ENCODE peak calls at places on chromosomes 3 and 15, in four cellular contexts. I is fibroblast of lung, T is right atrium auricular region, A is body of pancreas. Q is an unnamed sample.

GRCh38 chr15:53522878-53523455 is 236.5 kb downstream of the WDR72 start:
- DNase-seq in I (no peak), T (no peak), A (peak), Q (no peak)

GRCh38 chr15:65906396-65906795 is 37.1 kb downstream of the RAB11A start:
- DNase-seq in I (no peak), T (no peak), A (no peak), Q (no peak)

GRCh38 chr3:98445949-98446406 is 17.0 kb upstream of the OR5K1 start:
- DNase-seq in I (no peak), T (no peak), A (no peak), Q (no peak)

GRCh38 chr3:16936233-16936632 is 51.5 kb downstream of the PLCL2 start:
- DNase-seq in I (no peak), T (no peak), A (peak), Q (no peak)

GRCh38 chr15:89087066-89087829 is 1.0 kb upstream of the ABHD2 start:
- DNase-seq in I (no peak), T (no peak), A (no peak), Q (no peak)

GRCh38 chr3:102529452-102529851 is 94.6 kb downstream of the ZPLD1 start:
- DNase-seq in I (peak), T (no peak), A (peak), Q (no peak)

GRCh38 chr15:25534293-25534692 is 95.5 kb upstream of the UBE3A start:
- DNase-seq in I (no peak), T (no peak), A (no peak), Q (no peak)

GRCh38 chr15:52164631-52165265 is 26.4 kb downstream of the GNB5 start:
- DNase-seq in I (no peak), T (no peak), A (no peak), Q (no peak)

GRCh38 chr15:101337976-101338375 is 42.9 kb upstream of the SNRPA1 start:
- DNase-seq in I (no peak), T (no peak), A (no peak), Q (no peak)

GRCh38 chr3:46672349-46672695 is 21.2 kb downstream of the ALS2CL start:
- DNase-seq in I (no peak), T (no peak), A (peak), Q (no peak)

GRCh38 chr3:73259841-73260240 is 198.4 kb downstream of the EBLN2 start:
- DNase-seq in I (peak), T (no peak), A (no peak), Q (no peak)

GRCh38 chr15:85094685-85095084 is 113.0 kb downstream of the PDE8A start:
- DNase-seq in I (peak), T (no peak), A (no peak), Q (peak)

GRCh38 chr3:157274644-157275137 is 114.7 kb upstream of the CCNL1 start:
- DNase-seq in I (no peak), T (no peak), A (no peak), Q (no peak)

GRCh38 chr3:13166243-13167063 is 93.2 kb upstream of the IQSEC1 start:
- DNase-seq in I (no peak), T (no peak), A (no peak), Q (no peak)

GRCh38 chr15:59138243-59138642 is 33.3 kb downstream of the CCNB2 start:
- DNase-seq in I (peak), T (no peak), A (peak), Q (no peak)

GRCh38 chr3:50738252-50738598 is 63.5 kb downstream of the DOCK3 start:
- DNase-seq in I (no peak), T (no peak), A (no peak), Q (no peak)

GRCh38 chr15:84755736-84756527 is 7.5 kb downstream of the ZNF592 start:
- DNase-seq in I (no peak), T (no peak), A (no peak), Q (no peak)

GRCh38 chr3:109369510-109369909 is 32.2 kb upstream of the DPPA4 start:
- DNase-seq in I (no peak), T (no peak), A (no peak), Q (no peak)

GRCh38 chr3:123375014-123375940 is 73.6 kb downstream of the ADCY5 start:
- DNase-seq in I (no peak), T (no peak), A (no peak), Q (no peak)

GRCh38 chr15:60744826-60745225 is 265.9 kb upstream of the ICE2 start:
- DNase-seq in I (no peak), T (peak), A (no peak), Q (no peak)

GRCh38 chr3:12822725-12823373 is 18.5 kb downstream of the RPL32 start:
- DNase-seq in I (no peak), T (no peak), A (no peak), Q (no peak)

GRCh38 chr3:153369561-153370374 is 207.7 kb downstream of the RAP2B start:
- DNase-seq in I (no peak), T (no peak), A (no peak), Q (no peak)

GRCh38 chr15:31306426-31307269 is 20.0 kb upstream of the KLF13 start:
- DNase-seq in I (peak), T (peak), A (no peak), Q (no peak)

GRCh38 chr3:194042947-194043346 is 93.0 kb upstream of the HES1 start:
- DNase-seq in I (peak), T (no peak), A (no peak), Q (peak)

GRCh38 chr3:118792191-118792590 is 242.5 kb downstream of the IGSF11 start:
- DNase-seq in I (no peak), T (no peak), A (no peak), Q (no peak)

GRCh38 chr15:89874926-89875564 is 18.7 kb downstream of the AP3S2 start:
- DNase-seq in I (peak), T (peak), A (peak), Q (peak)

GRCh38 chr3:123096701-123097100 is 29.9 kb downstream of the PDIA5 start:
- DNase-seq in I (peak), T (peak), A (peak), Q (peak)

GRCh38 chr3:114644372-114644771 is 350.5 kb downstream of the TIGIT start:
- DNase-seq in I (peak), T (no peak), A (no peak), Q (no peak)

GRCh38 chr15:94047566-94047965 is 183.8 kb upstream of the MCTP2 start:
- DNase-seq in I (no peak), T (no peak), A (no peak), Q (no peak)

GRCh38 chr3:8052599-8053185 is 448.9 kb upstream of the LMCD1 start:
- DNase-seq in I (peak), T (no peak), A (peak), Q (no peak)

GRCh38 chr3:59480486-59480995 is 430.7 kb upstream of the CFAP20DC start:
- DNase-seq in I (peak), T (no peak), A (peak), Q (peak)

GRCh38 chr3:104388624-104389023 is 978.1 kb upstream of the ALCAM start:
- DNase-seq in I (peak), T (no peak), A (no peak), Q (no peak)

GRCh38 chr3:148861277-148861869 is 3.7 kb upstream of the CPA3 start:
- DNase-seq in I (peak), T (no peak), A (no peak), Q (no peak)

GRCh38 chr3:21163961-21164360 is 587.0 kb downstream of the ZNF385D start:
- DNase-seq in I (no peak), T (no peak), A (no peak), Q (no peak)

GRCh38 chr15:100495861-100496260 is 32.9 kb downstream of the CERS3 start:
- DNase-seq in I (no peak), T (no peak), A (no peak), Q (no peak)

GRCh38 chr3:155370198-155370597 is 76.7 kb upstream of the STRIT1 start:
- DNase-seq in I (no peak), T (peak), A (no peak), Q (no peak)

GRCh38 chr15:27538325-27538724 is 560.8 kb downstream of the OCA2 start:
- DNase-seq in I (no peak), T (no peak), A (no peak), Q (no peak)

GRCh38 chr15:88664151-88664778 is 25.4 kb downstream of the ISG20 start:
- DNase-seq in I (no peak), T (peak), A (no peak), Q (no peak)

GRCh38 chr3:20047341-20047779 is 7.1 kb downstream of the KAT2B start:
- DNase-seq in I (no peak), T (no peak), A (no peak), Q (no peak)

GRCh38 chr3:65953301-65953812 is 85.4 kb downstream of the MAGI1 start:
- DNase-seq in I (peak), T (peak), A (peak), Q (no peak)
- H3K4me3 ChIP-seq in I (no peak), T (no peak), A (no peak), Q (no peak)

GRCh38 chr3:62955126-62955525 is 79.9 kb upstream of the CADPS start:
- DNase-seq in I (no peak), T (no peak), A (no peak), Q (no peak)

GRCh38 chr3:62951037-62951613 is 75.9 kb upstream of the CADPS start:
- DNase-seq in I (no peak), T (no peak), A (no peak), Q (no peak)

GRCh38 chr3:62954579-62954978 is 79.4 kb upstream of the CADPS start:
- DNase-seq in I (peak), T (no peak), A (peak), Q (no peak)

GRCh38 chr3:62950227-62950626 is 75.0 kb upstream of the CADPS start:
- DNase-seq in I (no peak), T (no peak), A (no peak), Q (no peak)
- H3K4me3 ChIP-seq in I (no peak), T (no peak), A (no peak), Q (no peak)

DNA sequence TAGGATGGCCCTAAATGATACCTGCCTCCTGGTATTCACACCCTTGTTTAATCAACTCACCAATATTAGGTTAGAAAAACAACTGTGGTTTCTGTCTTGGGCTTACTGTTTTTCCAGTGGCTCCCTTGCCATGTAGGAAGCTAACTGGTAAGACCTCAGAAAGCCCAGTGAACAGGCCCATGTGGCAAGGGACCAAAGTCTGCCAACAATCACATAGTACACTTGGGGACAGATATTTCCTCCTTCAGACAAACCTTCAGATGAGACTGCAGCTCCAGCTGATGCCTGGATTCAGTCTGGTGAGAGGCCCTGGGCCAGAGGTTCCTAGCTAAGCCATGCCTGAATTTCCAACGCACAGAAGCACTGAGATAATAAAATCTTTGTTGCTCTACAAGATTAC is 96.1 kb downstream of the GSK3B start:
- DNase-seq in I (no peak), T (no peak), A (no peak), Q (no peak)
- H3K4me3 ChIP-seq in I (no peak), T (no peak), A (no peak), Q (no peak)

GRCh38 chr3:297585-297984 is 101.0 kb downstream of the CHL1 start:
- DNase-seq in I (no peak), T (no peak), A (no peak), Q (no peak)
- H3K4me3 ChIP-seq in I (no peak), T (no peak), A (no peak), Q (no peak)

DNA sequence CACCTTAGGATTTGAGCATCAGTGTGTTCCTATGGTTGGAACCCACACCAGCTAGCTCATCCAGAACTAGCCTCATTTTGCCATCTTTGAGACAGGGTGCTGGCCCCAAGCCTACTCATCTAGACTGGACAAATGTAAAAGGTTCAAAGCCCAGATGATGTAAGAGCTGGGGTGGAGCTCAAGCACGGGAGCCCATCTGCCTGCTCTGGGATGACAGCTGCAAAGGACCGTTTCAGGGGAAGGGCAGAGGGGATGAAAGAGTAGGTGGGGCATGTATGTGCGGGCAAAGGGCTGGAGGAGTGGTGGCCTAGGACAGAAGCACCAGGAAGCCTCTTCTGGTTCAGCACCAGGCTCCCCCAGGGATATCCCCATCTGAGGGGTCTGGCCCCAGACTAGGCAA is 15.8 kb downstream of the CLK3 start:
- DNase-seq in I (no peak), T (no peak), A (no peak), Q (no peak)
- H3K4me3 ChIP-seq in I (no peak), T (no peak), A (no peak), Q (no peak)

DNA sequence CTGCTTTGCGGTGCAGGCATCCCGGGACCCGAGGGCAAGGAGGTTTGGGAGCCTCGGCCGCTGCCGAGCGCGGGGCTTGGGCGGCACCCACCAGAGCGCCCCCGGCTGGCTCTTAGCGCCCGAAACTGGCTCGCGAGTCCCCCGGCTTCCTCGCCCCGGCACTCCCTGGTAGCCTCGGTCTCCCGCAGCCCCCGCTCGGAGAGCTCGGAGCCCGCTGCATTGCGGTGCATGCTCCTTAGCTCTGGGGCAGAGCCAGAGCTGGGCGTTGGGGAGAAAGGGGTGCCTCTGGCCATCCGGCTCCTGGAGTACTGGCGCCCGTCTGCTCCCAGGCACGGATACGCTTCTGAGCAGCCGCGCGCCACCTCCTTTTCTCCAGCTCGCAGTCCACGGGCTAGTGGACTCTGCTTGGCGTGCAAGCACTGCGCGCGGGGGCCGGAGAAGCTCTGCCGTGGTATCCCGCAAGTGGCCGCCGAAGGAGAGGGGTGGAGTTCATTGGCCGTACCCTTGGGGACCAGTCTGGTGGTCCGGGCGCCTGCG is 784 bp downstream of the EPHB1 start:
- DNase-seq in I (peak), T (no peak), A (no peak), Q (no peak)
- H3K4me3 ChIP-seq in I (peak), T (peak), A (peak), Q (peak)

GRCh38 chr3:53311882-53312281 is 35.5 kb downstream of the DCP1A start:
- DNase-seq in I (no peak), T (no peak), A (no peak), Q (no peak)

GRCh38 chr3:53318522-53318921 is 28.8 kb downstream of the DCP1A start:
- DNase-seq in I (peak), T (no peak), A (no peak), Q (peak)

DNA sequence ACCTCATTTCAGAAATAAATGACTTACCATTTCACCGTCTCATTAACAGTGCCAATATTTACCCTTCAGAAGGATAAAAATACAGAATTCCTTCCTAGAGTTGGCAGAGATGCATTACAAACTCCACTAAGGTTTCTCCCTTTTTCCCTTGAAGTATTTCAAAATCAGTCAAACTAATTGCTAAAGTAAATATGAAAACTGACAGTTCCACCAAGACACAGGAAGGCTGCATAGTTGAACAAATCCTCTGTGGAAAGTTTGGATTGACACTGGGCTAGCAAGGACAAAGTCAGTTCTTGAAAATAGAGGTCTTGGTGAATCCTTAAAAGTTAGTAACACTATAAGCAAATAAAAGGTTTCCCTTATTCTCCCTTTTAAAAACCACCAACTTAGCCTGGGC is 34.5 kb downstream of the DCP1A start:
- DNase-seq in I (no peak), T (no peak), A (no peak), Q (no peak)
- H3K4me3 ChIP-seq in I (no peak), T (no peak), A (no peak), Q (no peak)

GRCh38 chr3:11185144-11185543 is 30.9 kb downstream of the HRH1 start:
- DNase-seq in I (no peak), T (no peak), A (no peak), Q (no peak)

GRCh38 chr3:11186771-11187170 is 32.5 kb downstream of the HRH1 start:
- DNase-seq in I (peak), T (no peak), A (no peak), Q (no peak)

GRCh38 chr3:11185564-11186317 is 31.4 kb downstream of the HRH1 start:
- DNase-seq in I (peak), T (peak), A (peak), Q (peak)

GRCh38 chr3:11187678-11188077 is 33.4 kb downstream of the HRH1 start:
- DNase-seq in I (no peak), T (no peak), A (no peak), Q (no peak)

GRCh38 chr3:11186318-11186692 is 32.0 kb downstream of the HRH1 start:
- DNase-seq in I (no peak), T (no peak), A (no peak), Q (no peak)
- H3K4me3 ChIP-seq in I (no peak), T (no peak), A (no peak), Q (no peak)

DNA sequence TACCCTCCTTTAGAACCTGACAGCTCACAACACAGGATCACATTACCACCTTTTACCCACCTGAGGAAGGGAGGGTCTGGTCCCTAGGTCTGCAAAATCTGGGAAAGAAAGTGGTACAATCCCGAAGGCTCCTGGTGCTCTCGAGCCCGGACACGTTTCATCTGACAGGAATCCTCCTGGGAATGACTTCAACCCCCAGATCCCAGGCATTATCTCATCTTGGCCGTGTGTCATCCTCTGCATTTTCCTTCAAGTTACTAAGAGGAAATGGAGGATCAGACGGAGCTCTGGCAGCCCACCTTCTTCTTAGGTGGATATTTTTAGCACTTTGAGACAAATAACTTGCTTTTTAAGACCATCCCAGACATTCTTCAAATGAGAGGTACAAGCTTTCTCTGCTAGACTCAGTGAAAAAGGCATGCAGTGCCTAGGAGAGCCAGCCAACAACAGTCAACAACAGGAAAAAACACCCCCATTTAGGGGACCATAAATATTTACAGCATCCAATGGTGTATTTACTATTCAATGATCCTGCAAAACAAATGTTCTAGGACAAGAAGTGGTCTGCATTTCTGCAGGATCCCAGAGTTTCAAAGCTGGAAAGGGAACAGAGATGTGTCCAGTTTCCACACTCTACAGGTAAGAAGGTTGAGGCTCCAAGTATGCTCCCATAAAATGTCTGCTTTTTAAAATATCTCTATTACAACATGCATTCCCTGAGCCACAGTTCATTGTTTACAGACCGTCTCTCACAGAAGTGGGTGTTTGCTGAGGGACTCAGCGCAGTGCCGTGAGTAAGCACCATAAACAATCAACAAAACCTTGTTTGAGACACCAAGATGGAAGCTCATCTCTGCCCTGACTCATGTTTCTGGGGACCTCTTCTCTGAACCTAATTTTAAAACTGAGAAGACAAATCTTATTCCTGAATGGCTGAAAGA is 38.3 kb upstream of the ARHGEF3 start:
- DNase-seq in I (peak), T (no peak), A (no peak), Q (no peak)
- H3K4me3 ChIP-seq in I (no peak), T (no peak), A (no peak), Q (no peak)

DNA sequence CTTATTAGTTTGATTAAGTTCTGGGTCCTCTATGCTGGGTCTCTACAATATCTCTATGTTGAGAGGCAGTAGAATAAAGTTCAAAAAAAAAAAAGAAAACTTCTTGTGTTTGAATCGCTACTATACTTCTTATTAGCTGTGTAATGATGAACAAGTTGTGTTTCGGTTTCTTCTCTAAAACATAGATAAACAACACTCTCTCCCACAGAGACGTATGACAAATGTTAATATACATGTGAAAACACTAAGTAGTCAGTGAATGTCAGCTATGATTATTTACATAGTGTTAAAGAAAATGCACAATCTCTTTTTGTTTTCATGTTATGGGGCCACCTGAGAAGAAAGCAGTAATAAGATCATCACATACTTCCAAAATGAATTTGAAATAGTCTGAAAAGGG is 45.3 kb downstream of the ACAP2 start:
- DNase-seq in I (no peak), T (no peak), A (no peak), Q (no peak)
- H3K4me3 ChIP-seq in I (no peak), T (no peak), A (no peak), Q (no peak)